ENCODE peak calls at places on chromosomes 4 and X, in ten cellular contexts. M is A549, F is heart left ventricle, W is gastrocnemius medialis, T is IMR-90, X is Peyer's patch, V is upper lobe of left lung, E is tibial nerve, O is thyroid gland, C is testis. I is an unnamed sample.
A peak's percentile ranks its signal among the peaks of the same experiment; 100 is the strongest.

GRCh38 chr4:77994194-77994721 is 62.9 kb upstream of the FRAS1 start:
- DNase-seq in V (no peak), M (peak; percentile 57), E (peak; percentile 6), C (peak; percentile 23), T (peak; percentile 56), O (peak; percentile 53), F (no peak), X (no peak), W (no peak), I (no peak)

GRCh38 chr4:54146139-54146538 is 46.2 kb downstream of the GSX2 start:
- DNase-seq in T (no peak), V (no peak), O (no peak), W (no peak), F (no peak), M (no peak), C (no peak), X (no peak), E (no peak), I (no peak)

GRCh38 chrX:49137492-49137891 is 14.0 kb upstream of the GPKOW start:
- DNase-seq in O (no peak), V (no peak), X (no peak), C (no peak), F (peak; percentile 39), W (no peak), M (no peak), E (no peak), T (no peak), I (no peak)

GRCh38 chr4:76504613-76505465 is 69.8 kb downstream of the SHROOM3 start:
- DNase-seq in C (no peak), E (peak; percentile 33), V (no peak), F (no peak), X (no peak), M (peak; percentile 39), T (peak; percentile 63), W (no peak), O (no peak), I (no peak)

GRCh38 chr4:101933855-101934254 is 143.3 kb downstream of the BANK1 start:
- DNase-seq in E (no peak), T (no peak), X (no peak), C (no peak), O (no peak), W (no peak), V (no peak), F (no peak), M (no peak), I (no peak)

GRCh38 chr4:2371765-2372487 is 46.5 kb downstream of the ZFYVE28 start:
- DNase-seq in O (no peak), F (peak; percentile 16), V (no peak), T (no peak), X (no peak), M (no peak), W (no peak), E (no peak), C (no peak), I (no peak)

GRCh38 chr4:5710962-5711478 is at the start of gene EVC:
- DNase-seq in F (peak; percentile 78), O (peak; percentile 91), T (peak; percentile 74), V (peak; percentile 69), W (peak; percentile 43), X (peak; percentile 66), C (peak; percentile 89), E (peak; percentile 67), M (peak; percentile 70), I (peak; percentile 66)

GRCh38 chrX:54182194-54182863 is 725 bp downstream of the FAM120C start:
- DNase-seq in E (peak; percentile 30), V (peak; percentile 78), F (peak; percentile 72), M (peak; percentile 66), O (peak; percentile 65), T (no peak), C (peak; percentile 82), W (peak; percentile 73), X (peak; percentile 85), I (no peak)

GRCh38 chr4:185218312-185218711 is 8.9 kb downstream of the SNX25 start:
- DNase-seq in W (no peak), M (no peak), E (no peak), C (no peak), T (no peak), V (no peak), X (no peak), O (no peak), F (no peak), I (no peak)

GRCh38 chr4:177489847-177490246 is 47.6 kb upstream of the AGA start:
- DNase-seq in T (peak; percentile 85), O (no peak), M (no peak), F (no peak), W (no peak), X (no peak), E (no peak), V (no peak), C (no peak), I (no peak)

GRCh38 chrX:104921606-104922205 is 298.8 kb downstream of the TEX13A start:
- DNase-seq in W (no peak), V (no peak), X (no peak), E (peak; percentile 5), C (no peak), O (no peak), M (no peak), T (no peak), F (no peak), I (no peak)

GRCh38 chrX:132022863-132023116 is 312 bp upstream of the STK26 start:
- DNase-seq in E (no peak), O (no peak), X (no peak), M (no peak), W (no peak), C (no peak), T (no peak), V (no peak), F (no peak), I (no peak)

GRCh38 chrX:132023117-132023895 is at the start of gene STK26:
- DNase-seq in O (peak; percentile 55), W (peak; percentile 30), V (peak; percentile 76), X (peak; percentile 89), M (peak; percentile 73), T (no peak), F (peak; percentile 60), E (peak; percentile 40), C (peak; percentile 67), I (peak; percentile 67)

GRCh38 chrX:132025085-132025484 is 2.0 kb downstream of the STK26 start:
- DNase-seq in V (no peak), F (no peak), T (no peak), W (no peak), O (no peak), X (no peak), C (no peak), M (no peak), E (no peak), I (no peak)

GRCh38 chrX:132022115-132022862 is 813 bp upstream of the STK26 start:
- DNase-seq in V (no peak), X (no peak), M (peak; percentile 10), T (no peak), C (no peak), E (no peak), O (no peak), W (no peak), F (no peak), I (no peak)

GRCh38 chrX:132023896-132024386 is 839 bp downstream of the STK26 start:
- DNase-seq in X (peak; percentile 54), O (peak; percentile 0), T (no peak), C (peak; percentile 14), W (no peak), V (peak; percentile 46), E (no peak), M (peak; percentile 12), F (no peak), I (peak; percentile 4)
- TF ChIP-seq POLR2A in X (no peak), O (no peak), T (no peak), C (no peak), W (no peak), V (no peak), E (no peak), M (no peak), F (no peak), I (no peak)

DNA sequence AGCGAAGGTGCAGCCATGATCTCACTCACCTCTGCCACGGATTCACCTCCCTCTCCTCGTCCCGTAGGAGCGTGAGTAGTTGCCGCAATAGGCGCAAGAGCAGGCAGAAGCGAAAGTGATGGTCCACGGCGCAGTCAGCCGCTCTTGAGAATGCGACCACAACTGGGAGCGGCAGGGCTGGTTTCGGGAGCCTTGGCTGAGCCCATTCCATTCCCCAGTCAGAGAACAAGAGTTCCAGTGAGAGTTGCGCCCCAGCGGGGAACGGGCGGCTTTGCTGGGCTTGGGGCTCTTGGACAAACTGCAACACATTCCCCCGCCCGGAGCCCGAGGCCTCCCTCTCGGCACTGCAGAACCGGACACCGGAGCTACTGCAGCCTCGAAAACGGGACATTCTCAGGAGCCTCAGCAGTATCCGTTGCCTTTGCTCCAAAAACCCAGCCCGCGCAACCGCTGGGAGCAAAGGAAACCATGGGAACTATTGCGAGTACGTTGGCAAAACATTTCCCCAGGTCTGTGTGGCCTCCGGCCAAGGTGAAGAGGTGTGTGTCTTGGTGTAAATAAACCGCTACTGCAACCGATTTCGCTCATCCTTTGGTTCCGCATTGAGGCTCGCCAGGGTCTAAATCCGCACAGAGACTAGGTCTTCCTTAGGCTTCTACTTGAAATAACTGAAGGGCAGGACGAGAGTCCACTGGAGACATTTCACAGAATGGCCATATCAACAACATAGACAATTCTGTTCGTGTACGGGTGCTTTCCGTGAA is 5.7 kb upstream of the ZBTB33 start:
- DNase-seq in M (peak; percentile 91), X (peak; percentile 80), V (peak; percentile 61), C (peak; percentile 76), W (peak; percentile 77), F (peak; percentile 66), E (peak; percentile 68), T (peak; percentile 71), O (peak; percentile 82), I (peak; percentile 23)
- TF ChIP-seq POLR2A in M (peak; percentile 6), X (no peak), V (no peak), C (no peak), W (no peak), F (no peak), E (no peak), T (no peak), O (peak; percentile 30), I (peak; percentile 27)

GRCh38 chrX:11135483-11136185 is 24.5 kb downstream of the HCCS start:
- DNase-seq in E (no peak), W (no peak), X (no peak), C (no peak), O (no peak), V (no peak), F (no peak), T (no peak), M (no peak), I (no peak)
- TF ChIP-seq POLR2A in E (no peak), W (no peak), X (no peak), C (no peak), O (no peak), V (no peak), F (no peak), T (no peak), M (no peak), I (no peak)

DNA sequence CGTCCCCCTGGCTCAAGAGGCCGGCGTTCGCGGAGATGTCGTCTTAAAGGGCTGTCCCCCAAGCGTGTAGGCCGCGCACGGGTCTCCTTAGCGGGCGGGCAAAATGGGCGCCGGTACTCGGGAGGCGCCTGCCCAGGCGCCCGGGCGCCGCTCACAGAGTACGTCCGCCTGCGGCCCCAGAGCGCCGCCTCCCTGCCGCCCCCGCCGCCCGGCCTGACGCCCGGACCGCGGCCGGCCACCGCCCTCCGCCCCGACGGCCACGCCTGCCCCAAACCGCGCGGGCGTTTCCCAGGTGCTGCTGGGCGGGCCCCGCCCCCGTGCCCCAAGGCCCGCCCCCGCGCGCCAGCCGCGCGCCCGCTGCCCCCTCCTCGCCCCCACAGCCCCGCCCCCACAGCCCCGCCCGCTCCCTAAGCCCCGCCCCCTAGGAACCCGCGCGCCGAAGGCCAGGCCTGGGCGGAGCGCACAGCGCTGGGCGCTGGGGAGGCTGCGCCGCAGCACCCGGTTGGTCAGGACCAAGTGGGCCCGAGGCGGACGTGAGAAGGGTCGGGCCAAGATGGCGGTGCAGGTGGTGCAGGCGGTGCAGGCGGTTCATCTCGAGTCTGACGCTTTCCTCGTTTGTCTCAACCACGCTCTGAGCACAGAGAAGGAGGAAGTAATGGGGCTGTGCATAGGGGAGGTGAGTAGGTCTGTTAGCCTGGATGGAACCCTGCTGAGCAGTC is at the start of the genes BRCC3, CMC4 and MTCP1:
- DNase-seq in E (peak; percentile 42), O (peak; percentile 79), X (peak; percentile 90), M (peak; percentile 88), W (peak; percentile 76), T (peak; percentile 79), C (peak; percentile 82), F (peak; percentile 87), V (peak; percentile 85), I (peak; percentile 76)
- TF ChIP-seq POLR2A in E (peak; percentile 34), O (peak; percentile 66), X (peak; percentile 47), M (peak; percentile 95), W (peak; percentile 69), T (peak; percentile 86), C (no peak), F (peak; percentile 45), V (peak; percentile 46), I (peak; percentile 87)

I was measured in H54.